ENCODE peak calls at places on chromosome 17, in nine cellular contexts. One of them, this sample, is unnamed.

GRCh38 chr17:3475812-3476686 is at the start of gene ASPA:
- DNase-seq in stimulated activated CD8-positive, alpha-beta memory T cell treated with anti-CD3 and anti-CD28 coated beads, Interleukin-7, amount 100 ng/mL, for 1 hour: no peak
- DNase-seq in GM20000: no peak
- DNase-seq in SJSA1: peak
- DNase-seq in PC-3: no peak
- DNase-seq in body of pancreas: no peak
- DNase-seq in EH: peak
- DNase-seq in neural crest cell: no peak
- DNase-seq in H7: no peak
- DNase-seq in this sample: no peak

GRCh38 chr17:21119247-21119944 is 7.4 kb upstream of the DHRS7B start:
- DNase-seq in PC-3: peak
- DNase-seq in neural crest cell: peak
- DNase-seq in GM20000: peak
- DNase-seq in body of pancreas: peak
- DNase-seq in EH: peak
- DNase-seq in H7: peak
- DNase-seq in SJSA1: peak
- DNase-seq in stimulated activated CD8-positive, alpha-beta memory T cell treated with anti-CD3 and anti-CD28 coated beads, Interleukin-7, amount 100 ng/mL, for 1 hour: peak
- DNase-seq in this sample: no peak

GRCh38 chr17:70919241-70919640 is 749.9 kb downstream of the KCNJ2 start:
- DNase-seq in EH: no peak
- DNase-seq in PC-3: no peak
- DNase-seq in GM20000: no peak
- DNase-seq in body of pancreas: no peak
- DNase-seq in neural crest cell: no peak
- DNase-seq in H7: no peak
- DNase-seq in stimulated activated CD8-positive, alpha-beta memory T cell treated with anti-CD3 and anti-CD28 coated beads, Interleukin-7, amount 100 ng/mL, for 1 hour: no peak
- DNase-seq in SJSA1: no peak
- DNase-seq in this sample: no peak

GRCh38 chr17:40415390-40415789 is 2.3 kb downstream of the TOP2A start:
- DNase-seq in PC-3: peak
- DNase-seq in GM20000: no peak
- DNase-seq in stimulated activated CD8-positive, alpha-beta memory T cell treated with anti-CD3 and anti-CD28 coated beads, Interleukin-7, amount 100 ng/mL, for 1 hour: no peak
- DNase-seq in neural crest cell: no peak
- DNase-seq in EH: peak
- DNase-seq in H7: peak
- DNase-seq in SJSA1: peak
- DNase-seq in body of pancreas: no peak
- DNase-seq in this sample: no peak

GRCh38 chr17:76593338-76593737 is 7.7 kb upstream of the ST6GALNAC2 start:
- DNase-seq in GM20000: no peak
- DNase-seq in neural crest cell: no peak
- DNase-seq in SJSA1: no peak
- DNase-seq in stimulated activated CD8-positive, alpha-beta memory T cell treated with anti-CD3 and anti-CD28 coated beads, Interleukin-7, amount 100 ng/mL, for 1 hour: no peak
- DNase-seq in EH: peak
- DNase-seq in H7: peak
- DNase-seq in body of pancreas: no peak
- DNase-seq in PC-3: peak
- DNase-seq in this sample: no peak

GRCh38 chr17:48043171-48043570 is 5.0 kb upstream of the NFE2L1 start:
- DNase-seq in stimulated activated CD8-positive, alpha-beta memory T cell treated with anti-CD3 and anti-CD28 coated beads, Interleukin-7, amount 100 ng/mL, for 1 hour: no peak
- DNase-seq in body of pancreas: no peak
- DNase-seq in SJSA1: no peak
- DNase-seq in GM20000: no peak
- DNase-seq in neural crest cell: no peak
- DNase-seq in EH: peak
- DNase-seq in H7: no peak
- DNase-seq in PC-3: peak
- DNase-seq in this sample: no peak

GRCh38 chr17:82826956-82827355 is 12.9 kb downstream of the ZNF750 start:
- DNase-seq in stimulated activated CD8-positive, alpha-beta memory T cell treated with anti-CD3 and anti-CD28 coated beads, Interleukin-7, amount 100 ng/mL, for 1 hour: no peak
- DNase-seq in SJSA1: no peak
- DNase-seq in neural crest cell: no peak
- DNase-seq in H7: no peak
- DNase-seq in PC-3: no peak
- DNase-seq in GM20000: no peak
- DNase-seq in EH: no peak
- DNase-seq in body of pancreas: no peak
- DNase-seq in this sample: no peak

GRCh38 chr17:71628306-71628705 is 492.5 kb upstream of the SOX9 start:
- DNase-seq in GM20000: no peak
- DNase-seq in neural crest cell: no peak
- DNase-seq in H7: no peak
- DNase-seq in PC-3: peak
- DNase-seq in body of pancreas: no peak
- DNase-seq in EH: peak
- DNase-seq in stimulated activated CD8-positive, alpha-beta memory T cell treated with anti-CD3 and anti-CD28 coated beads, Interleukin-7, amount 100 ng/mL, for 1 hour: no peak
- DNase-seq in SJSA1: no peak
- DNase-seq in this sample: no peak

GRCh38 chr17:60641126-60641525 is 36.5 kb upstream of the BCAS3 start:
- DNase-seq in H7: no peak
- DNase-seq in EH: peak
- DNase-seq in GM20000: no peak
- DNase-seq in PC-3: peak
- DNase-seq in neural crest cell: no peak
- DNase-seq in SJSA1: peak
- DNase-seq in body of pancreas: no peak
- DNase-seq in stimulated activated CD8-positive, alpha-beta memory T cell treated with anti-CD3 and anti-CD28 coated beads, Interleukin-7, amount 100 ng/mL, for 1 hour: no peak
- DNase-seq in this sample: no peak

GRCh38 chr17:68484458-68484857 is 27.2 kb upstream of the WIPI1 start:
- DNase-seq in stimulated activated CD8-positive, alpha-beta memory T cell treated with anti-CD3 and anti-CD28 coated beads, Interleukin-7, amount 100 ng/mL, for 1 hour: no peak
- DNase-seq in neural crest cell: no peak
- DNase-seq in H7: no peak
- DNase-seq in GM20000: no peak
- DNase-seq in body of pancreas: no peak
- DNase-seq in EH: no peak
- DNase-seq in PC-3: no peak
- DNase-seq in SJSA1: no peak
- DNase-seq in this sample: no peak

GRCh38 chr17:9971991-9972390 is 66.9 kb upstream of the RCVRN start:
- DNase-seq in H7: no peak
- DNase-seq in GM20000: no peak
- DNase-seq in stimulated activated CD8-positive, alpha-beta memory T cell treated with anti-CD3 and anti-CD28 coated beads, Interleukin-7, amount 100 ng/mL, for 1 hour: no peak
- DNase-seq in neural crest cell: no peak
- DNase-seq in SJSA1: no peak
- DNase-seq in PC-3: peak
- DNase-seq in body of pancreas: peak
- DNase-seq in EH: peak
- DNase-seq in this sample: no peak